ENCODE peak calls at places on chromosomes 1 and 21, in nine cellular contexts. S, W, L, Q, I, P, U, R and X are unnamed samples.

GRCh38 chr21:45910548-45911221 is 70.9 kb upstream of the COL6A1 start:
- DNase-seq in S (no peak), W (no peak), L (no peak), Q (no peak), I (no peak), P (no peak), U (no peak), R (no peak), X (no peak)

GRCh38 chr1:237244778-237245177 is 202.8 kb downstream of the RYR2 start:
- DNase-seq in S (no peak), W (no peak), L (no peak), Q (no peak), I (no peak), P (no peak), U (peak; percentile 1), R (no peak), X (no peak)

GRCh38 chr1:50981741-50982140 is 11.7 kb downstream of the CDKN2C start:
- DNase-seq in S (no peak), W (no peak), L (no peak), Q (no peak), I (no peak), P (no peak), U (no peak), R (no peak), X (no peak)

GRCh38 chr1:228151170-228151513 is 1.4 kb downstream of the GJC2 start:
- DNase-seq in S (no peak), W (no peak), L (no peak), Q (no peak), I (no peak), P (no peak), U (no peak), R (no peak), X (peak; percentile 40)

GRCh38 chr1:107669996-107670395 is 295.0 kb downstream of the VAV3 start:
- DNase-seq in S (no peak), W (peak; percentile 50), L (peak; percentile 40), Q (no peak), I (no peak), P (peak; percentile 68), U (peak; percentile 51), R (no peak), X (no peak)

GRCh38 chr1:193448682-193449461 is 262.5 kb upstream of the B3GALT2 start:
- DNase-seq in S (no peak), W (no peak), L (no peak), Q (no peak), I (peak; percentile 43), P (no peak), U (no peak), R (peak; percentile 24), X (no peak)

GRCh38 chr1:198776602-198777029 is 137.8 kb downstream of the PTPRC start:
- DNase-seq in S (no peak), W (peak; percentile 71), L (peak; percentile 98), Q (peak; percentile 31), I (no peak), P (peak; percentile 87), U (peak; percentile 97), R (peak; percentile 100), X (no peak)

GRCh38 chr1:37703061-37703460 is 10.7 kb downstream of the CDCA8 start:
- DNase-seq in S (no peak), W (no peak), L (no peak), Q (no peak), I (no peak), P (no peak), U (no peak), R (no peak), X (no peak)

GRCh38 chr1:35646043-35646442 is 4.7 kb upstream of the PSMB2 start:
- DNase-seq in S (peak; percentile 38), W (peak; percentile 23), L (no peak), Q (peak; percentile 9), I (no peak), P (peak; percentile 34), U (peak; percentile 33), R (no peak), X (no peak)

GRCh38 chr1:185716095-185716494 is 18.1 kb upstream of the HMCN1 start:
- DNase-seq in S (no peak), W (no peak), L (no peak), Q (no peak), I (no peak), P (no peak), U (no peak), R (no peak), X (no peak)

GRCh38 chr1:63405021-63405420 is 37.6 kb downstream of the ALG6 start:
- DNase-seq in S (no peak), W (no peak), L (no peak), Q (peak; percentile 31), I (no peak), P (peak; percentile 73), U (no peak), R (no peak), X (no peak)

GRCh38 chr1:19445417-19446342 is 39.7 kb downstream of the CAPZB start:
- DNase-seq in S (no peak), W (peak; percentile 55), L (peak; percentile 74), Q (peak; percentile 34), I (peak; percentile 49), P (no peak), U (peak; percentile 63), R (peak; percentile 51), X (peak; percentile 70)

GRCh38 chr1:60255565-60255964 is 182.0 kb upstream of the C1orf87 start:
- DNase-seq in S (no peak), W (peak; percentile 8), L (peak; percentile 16), Q (no peak), I (no peak), P (peak; percentile 60), U (peak; percentile 42), R (no peak), X (no peak)

GRCh38 chr1:21594935-21595897 is 73.9 kb downstream of the RAP1GAP start:
- DNase-seq in S (peak; percentile 82), W (peak; percentile 83), L (peak; percentile 49), Q (peak; percentile 91), I (peak; percentile 92), P (peak; percentile 60), U (peak; percentile 70), R (peak; percentile 64), X (peak; percentile 91)

GRCh38 chr1:218748071-218748470 is 402.9 kb downstream of the TGFB2 start:
- DNase-seq in S (no peak), W (no peak), L (no peak), Q (no peak), I (no peak), P (peak; percentile 23), U (peak; percentile 5), R (no peak), X (no peak)

GRCh38 chr1:226739696-226740065 is 599 bp upstream of the ITPKB start:
- DNase-seq in S (no peak), W (no peak), L (no peak), Q (no peak), I (peak; percentile 65), P (no peak), U (no peak), R (no peak), X (no peak)

GRCh38 chr1:61539720-61540462 is 185.1 kb downstream of the TM2D1 start:
- DNase-seq in S (no peak), W (peak; percentile 25), L (no peak), Q (no peak), I (no peak), P (peak; percentile 95), U (peak; percentile 25), R (no peak), X (no peak)

GRCh38 chr21:14403681-14404318 is 20.9 kb upstream of the HSPA13 start:
- DNase-seq in S (peak; percentile 49), W (peak; percentile 63), L (peak; percentile 45), Q (peak; percentile 53), I (peak; percentile 67), P (peak; percentile 65), U (peak; percentile 49), R (peak; percentile 38), X (no peak)

DNA sequence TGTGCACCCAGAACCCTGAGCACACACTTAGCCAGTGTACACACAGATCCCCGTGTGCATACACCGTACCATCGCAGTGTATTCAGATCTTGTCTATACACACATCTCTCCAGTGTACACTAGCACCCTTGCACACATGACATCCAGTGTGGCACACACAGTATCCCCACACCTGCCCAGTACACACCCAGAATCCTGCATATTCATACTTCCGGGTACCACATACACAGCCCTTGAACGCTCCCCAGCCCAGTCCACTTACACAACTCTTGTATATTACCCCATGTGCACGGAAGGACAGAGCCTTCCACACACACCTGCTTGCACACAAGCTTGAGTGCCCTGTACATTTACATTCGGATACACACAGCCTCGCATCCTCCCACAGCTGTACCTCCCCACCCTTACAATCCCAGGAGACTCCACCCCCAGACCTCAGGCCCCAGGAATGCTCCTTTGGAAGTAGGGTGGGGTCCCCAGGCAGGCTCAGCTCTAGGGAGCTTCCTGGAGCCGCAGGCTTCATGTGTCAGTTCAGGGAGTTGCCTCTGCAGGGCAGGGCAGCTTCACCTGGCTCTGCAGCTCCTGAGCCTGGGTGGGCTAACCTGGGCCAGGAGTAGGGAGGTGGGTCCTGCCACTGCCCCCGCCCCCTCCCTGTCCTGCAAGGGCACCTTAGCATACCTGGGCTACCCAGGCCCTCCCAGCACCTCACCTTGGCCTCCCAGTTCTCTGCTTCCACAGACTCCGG is 46.2 kb downstream of the AHDC1 start:
- DNase-seq in S (no peak), W (no peak), L (no peak), Q (no peak), I (no peak), P (peak; percentile 88), U (no peak), R (no peak), X (peak; percentile 83)
- H3K9ac ChIP-seq in S (peak overlapping the region; percentile 5), W (no peak overlapping the region), L (no peak overlapping the region), Q (no peak overlapping the region), I (no peak overlapping the region), P (peak overlapping the region; percentile 49), U (no peak overlapping the region), R (peak overlapping the region; percentile 1), X (no peak overlapping the region)

GRCh38 chr1:206568256-206568655 is 44.0 kb downstream of the EIF2D start:
- DNase-seq in S (no peak), W (no peak), L (no peak), Q (no peak), I (no peak), P (no peak), U (peak; percentile 29), R (no peak), X (no peak)
- H3K4me1 ChIP-seq in S (peaks cover 5% of the 10 kb centered on the region), W (no peaks in the 10 kb centered on the region), L (peaks cover 5% of the 10 kb centered on the region), Q (no peaks in the 10 kb centered on the region), I (peaks cover 23% of the 10 kb centered on the region), P (no peaks in the 10 kb centered on the region), U (no peaks in the 10 kb centered on the region), R (no peaks in the 10 kb centered on the region), X (no peaks in the 10 kb centered on the region)

GRCh38 chr1:210400043-210400840 is 71.5 kb downstream of the HHAT start:
- DNase-seq in S (peak; percentile 66), W (peak; percentile 85), L (peak; percentile 48), Q (peak; percentile 75), I (peak; percentile 74), P (peak; percentile 81), U (peak; percentile 79), R (peak; percentile 74), X (peak; percentile 89)
- H3K9ac ChIP-seq in S (no peak overlapping the region), W (no peak overlapping the region), L (no peak overlapping the region), Q (no peak overlapping the region), I (no peak overlapping the region), P (no peak overlapping the region), U (no peak overlapping the region), R (no peak overlapping the region), X (no peak overlapping the region)

GRCh38 chr1:2920421-2921015 is 100.7 kb upstream of the ACTRT2 start:
- DNase-seq in S (no peak), W (no peak), L (no peak), Q (no peak), I (no peak), P (no peak), U (no peak), R (no peak), X (no peak)
- H3K4me1 ChIP-seq in S (no peaks in the 10 kb centered on the region), W (no peaks in the 10 kb centered on the region), L (no peaks in the 10 kb centered on the region), Q (no peaks in the 10 kb centered on the region), I (no peaks in the 10 kb centered on the region), P (no peaks in the 10 kb centered on the region), U (no peaks in the 10 kb centered on the region), R (no peaks in the 10 kb centered on the region), X (no peaks in the 10 kb centered on the region)